ENCODE peak calls at places on chromosomes 5 and 9, in four cellular contexts. C, J, A and S are unnamed samples. For H3K36me3, the result is how much of the 10 kb centered on the place peaks cover.

GRCh38 chr9:764105-764524 is 77.4 kb upstream of the DMRT1 start:
- DNase-seq in C (peak), J (peak), A (peak), S (no peak)

GRCh38 chr5:126364206-126364902 is 58.9 kb upstream of the GRAMD2B start:
- DNase-seq in C (no peak), J (no peak), A (no peak), S (no peak)

GRCh38 chr9:135079018-135079417 is 8.4 kb upstream of the OLFM1 start:
- DNase-seq in C (no peak), J (no peak), A (no peak), S (no peak)

GRCh38 chr9:10704720-10705119 is 91.9 kb upstream of the PTPRD start:
- DNase-seq in C (no peak), J (peak), A (no peak), S (peak)

GRCh38 chr9:110777201-110777842 is 108.7 kb downstream of the MUSK start:
- DNase-seq in C (no peak), J (no peak), A (no peak), S (no peak)

GRCh38 chr9:18261143-18261542 is 212.8 kb upstream of the ADAMTSL1 start:
- DNase-seq in C (no peak), J (no peak), A (no peak), S (no peak)

GRCh38 chr9:91500509-91501011 is 76.9 kb upstream of the NFIL3 start:
- DNase-seq in C (peak), J (peak), A (no peak), S (peak)

GRCh38 chr5:57692582-57693487 is 210.2 kb upstream of the ACTBL2 start:
- DNase-seq in C (peak), J (peak), A (peak), S (peak)

GRCh38 chr5:5430136-5430535 is 7.7 kb downstream of the ICE1 start:
- DNase-seq in C (no peak), J (no peak), A (no peak), S (no peak)

GRCh38 chr5:143920772-143921171 is 108.8 kb downstream of the HMHB1 start:
- DNase-seq in C (no peak), J (peak), A (no peak), S (no peak)

GRCh38 chr9:101398930-101399640 is 434 bp downstream of the ZNF189 start:
- DNase-seq in C (no peak), J (no peak), A (no peak), S (no peak)

GRCh38 chr5:54251981-54252380 is 58.4 kb downstream of the ARL15 start:
- DNase-seq in C (no peak), J (peak), A (no peak), S (peak)

GRCh38 chr9:97853844-97854695 is 1.0 kb downstream of the FOXE1 start:
- DNase-seq in C (no peak), J (no peak), A (no peak), S (no peak)

GRCh38 chr9:112605518-112605917 is 112.4 kb downstream of the INIP start:
- DNase-seq in C (no peak), J (no peak), A (no peak), S (no peak)

GRCh38 chr9:134670851-134671281 is 29.3 kb downstream of the COL5A1 start:
- DNase-seq in C (no peak), J (peak), A (no peak), S (no peak)

GRCh38 chr9:14314929-14315753 is 1.2 kb upstream of the NFIB start:
- DNase-seq in C (peak), J (peak), A (peak), S (no peak)

GRCh38 chr5:14179446-14179845 is 36.3 kb downstream of the TRIO start:
- DNase-seq in C (no peak), J (no peak), A (no peak), S (no peak)

GRCh38 chr5:109403469-109403868 is 6.3 kb downstream of the PJA2 start:
- DNase-seq in C (no peak), J (no peak), A (no peak), S (no peak)

GRCh38 chr9:101764455-101764854 is 26.0 kb upstream of the GRIN3A start:
- DNase-seq in C (no peak), J (no peak), A (no peak), S (no peak)

GRCh38 chr9:96383165-96383939 is at the start of gene SLC35D2:
- DNase-seq in C (peak), J (peak), A (peak), S (no peak)

GRCh38 chr5:5752844-5753243 is 330.4 kb downstream of the ICE1 start:
- DNase-seq in C (no peak), J (no peak), A (no peak), S (no peak)

GRCh38 chr5:19855031-19855430 is 133.0 kb downstream of the CDH18 start:
- DNase-seq in C (no peak), J (peak), A (no peak), S (no peak)

GRCh38 chr5:75053286-75054109 is 1.1 kb upstream of the GCNT4 start:
- DNase-seq in C (peak), J (peak), A (peak), S (no peak)
- TF ChIP-seq CTCF in C (no peak), J (no peak), A (no peak), S (no peak)

DNA sequence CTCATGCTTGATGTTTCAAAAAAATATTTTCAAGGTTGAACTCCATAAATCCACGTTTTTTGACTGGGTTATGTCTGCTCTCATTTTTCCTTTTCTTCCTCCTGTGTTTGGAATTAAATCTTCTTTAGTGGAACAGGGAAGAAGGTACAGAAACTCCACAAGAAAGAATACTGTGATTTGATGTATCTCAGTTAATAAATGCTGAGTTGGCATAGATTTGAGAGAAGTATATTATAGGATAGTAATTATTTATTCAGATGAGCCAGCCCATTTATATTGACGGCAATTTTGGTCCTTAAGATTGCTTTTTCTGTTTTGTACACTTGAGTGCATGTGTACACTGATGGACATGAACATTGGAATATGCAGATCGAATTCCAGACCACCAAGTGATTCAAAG is 481.4 kb downstream of the PSAT1 start:
- DNase-seq in C (no peak), J (no peak), A (no peak), S (no peak)
- H3K4me3 ChIP-seq in C (no peak), J (no peak), A (no peak), S (no peak)

DNA sequence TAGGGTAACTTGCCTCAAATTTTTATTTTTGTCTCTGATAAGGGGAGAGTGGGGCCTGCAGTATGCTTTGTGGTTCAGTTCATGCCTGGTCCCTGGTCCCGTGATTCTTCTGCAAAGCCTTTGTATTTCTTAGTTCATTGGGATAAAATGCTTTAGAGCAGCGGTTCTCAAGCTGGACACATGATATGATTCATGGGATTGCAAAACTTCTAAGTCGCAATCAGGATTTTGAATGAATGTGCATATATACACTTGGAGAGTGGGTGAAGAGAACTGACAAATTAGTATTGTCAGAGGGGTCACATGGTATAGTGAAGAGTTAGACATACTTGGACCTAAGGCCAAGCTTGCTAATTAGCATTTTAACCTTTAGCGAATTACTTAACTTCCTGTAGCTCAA is 265.4 kb upstream of the KLF9 start:
- DNase-seq in C (no peak), J (no peak), A (no peak), S (no peak)
- H3K36me3 ChIP-seq in C (under half), J (under half), A (under half), S (under half)

GRCh38 chr9:93954436-93955355 is at the start of gene BARX1:
- DNase-seq in C (no peak), J (no peak), A (no peak), S (no peak)
- TF ChIP-seq CTCF in C (no peak), J (no peak), A (no peak), S (no peak)

DNA sequence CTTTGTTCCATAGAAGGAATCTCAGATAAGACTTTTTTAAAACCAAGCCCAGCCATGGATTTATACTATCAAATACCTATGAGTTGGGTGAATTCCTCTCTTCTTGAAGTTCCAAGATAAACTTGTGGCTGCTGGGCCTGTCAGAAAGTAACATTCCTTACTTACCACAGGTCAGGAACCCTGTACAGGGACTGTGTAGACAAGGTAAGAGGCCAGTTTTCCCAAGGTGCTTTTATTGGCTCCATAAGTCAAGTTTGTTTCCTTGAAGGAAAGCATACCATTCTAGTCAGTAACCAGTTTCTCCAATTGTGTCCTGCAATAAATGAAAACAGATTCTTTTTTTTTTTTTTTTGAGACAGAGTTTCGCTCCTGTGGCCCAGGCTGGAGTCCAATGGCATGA is 8.8 kb upstream of the CLTB start:
- DNase-seq in C (no peak), J (peak), A (no peak), S (no peak)
- H3K4me3 ChIP-seq in C (no peak), J (no peak), A (no peak), S (no peak)

DNA sequence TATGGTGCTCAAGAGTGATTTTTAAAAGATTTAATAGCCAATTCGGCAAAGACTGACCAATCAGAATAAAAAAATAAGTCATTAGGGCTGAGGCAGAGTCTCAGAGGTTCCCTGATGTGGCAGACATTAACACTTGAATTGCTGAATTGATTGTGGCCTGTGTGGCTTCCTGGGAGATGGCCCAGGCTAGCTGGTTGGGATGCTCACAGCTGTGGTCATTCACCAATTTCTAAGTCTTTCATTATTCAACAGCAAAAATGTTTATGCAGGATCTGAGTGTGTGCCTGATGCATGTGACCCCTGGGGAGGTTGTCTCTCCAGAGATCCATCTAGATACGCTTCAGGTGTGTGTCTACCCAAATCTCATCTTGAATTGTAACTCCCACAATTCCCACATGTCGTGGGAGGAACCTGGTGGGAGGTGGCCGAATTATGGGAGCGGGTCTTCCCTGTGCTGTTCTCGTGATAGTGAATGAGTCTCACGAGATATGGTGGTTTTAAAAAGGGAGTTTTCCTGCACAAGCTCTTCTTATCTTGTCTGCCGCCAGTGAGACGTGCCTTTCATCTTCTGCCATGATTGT is 632.6 kb upstream of the SEMA6A start:
- DNase-seq in C (no peak), J (no peak), A (no peak), S (no peak)
- H3K36me3 ChIP-seq in C (under half), J (under half), A (under half), S (under half)

GRCh38 chr9:116450378-116451139 is 236.5 kb upstream of the TRIM32 start:
- DNase-seq in C (no peak), J (peak), A (no peak), S (peak)

GRCh38 chr9:116451500-116451899 is 235.6 kb upstream of the TRIM32 start:
- DNase-seq in C (no peak), J (no peak), A (no peak), S (no peak)

GRCh38 chr9:116453785-116454184 is 233.3 kb upstream of the TRIM32 start:
- DNase-seq in C (no peak), J (no peak), A (no peak), S (no peak)

GRCh38 chr9:116452634-116453033 is 234.5 kb upstream of the TRIM32 start:
- DNase-seq in C (no peak), J (no peak), A (no peak), S (no peak)

DNA sequence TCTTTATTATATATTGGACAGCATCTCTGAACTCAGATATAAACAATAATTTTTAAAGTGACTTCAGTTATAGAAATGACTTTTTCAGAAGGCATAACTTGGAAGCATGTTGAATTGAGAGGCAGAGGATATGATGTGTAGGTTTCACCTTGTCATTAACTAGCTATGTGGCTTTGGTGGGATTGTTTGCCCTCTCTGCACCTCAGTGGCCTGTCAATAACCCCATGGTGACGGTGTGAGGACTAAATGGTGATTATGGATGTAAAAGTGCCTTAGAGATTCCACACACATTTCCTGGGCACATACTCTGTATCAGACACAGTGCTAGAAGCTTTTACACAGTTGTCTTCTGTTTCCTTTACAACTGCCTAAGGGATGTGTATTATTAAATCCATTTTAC is 234.9 kb upstream of the TRIM32 start:
- DNase-seq in C (no peak), J (no peak), A (no peak), S (no peak)
- TF ChIP-seq CTCF in C (no peak), J (no peak), A (no peak), S (no peak)